ENCODE peak calls at places on chromosomes 4 and X, in four cellular contexts. X, W, U and Q are unnamed samples.

GRCh38 chr4:118921736-118922135 is 33.1 kb downstream of the SYNPO2 start:
- DNase-seq in X (no peak), W (no peak), U (no peak), Q (no peak)

GRCh38 chr4:28373601-28374000 is 1513.0 kb downstream of the STIM2 start:
- DNase-seq in X (no peak), W (no peak), U (no peak), Q (no peak)

GRCh38 chrX:107448625-107449468 is 605 bp upstream of the FRMPD3 start:
- DNase-seq in X (no peak), W (no peak), U (no peak), Q (no peak)

GRCh38 chr4:169765845-169766244 is 8.1 kb upstream of the HPF1 start:
- DNase-seq in X (no peak), W (no peak), U (no peak), Q (no peak)

GRCh38 chr4:41620594-41621256 is 82.8 kb downstream of the LIMCH1 start:
- DNase-seq in X (no peak), W (no peak), U (no peak), Q (no peak)

GRCh38 chr4:149959391-149959790 is 118.9 kb upstream of the DCLK2 start:
- DNase-seq in X (no peak), W (no peak), U (no peak), Q (no peak)

GRCh38 chrX:108225456-108225730 is 133.8 kb downstream of the ATG4A start:
- DNase-seq in X (no peak), W (no peak), U (no peak), Q (no peak)

GRCh38 chrX:132483523-132483922 is 5.3 kb downstream of the MBNL3 start:
- DNase-seq in X (no peak), W (peak), U (no peak), Q (no peak)

GRCh38 chr4:137032242-137032641 is 500.1 kb downstream of the PCDH18 start:
- DNase-seq in X (no peak), W (no peak), U (no peak), Q (no peak)

GRCh38 chrX:128800138-128800537 is 723.2 kb downstream of the SMARCA1 start:
- DNase-seq in X (no peak), W (no peak), U (no peak), Q (no peak)

GRCh38 chr4:180028682-180029081 is 2214.5 kb upstream of the TENM3 start:
- DNase-seq in X (peak), W (peak), U (no peak), Q (peak)

GRCh38 chrX:31331928-31332327 is 260.1 kb upstream of the FTHL17 start:
- DNase-seq in X (no peak), W (no peak), U (peak), Q (no peak)

GRCh38 chr4:140630246-140630645 is 61.5 kb upstream of the UCP1 start:
- DNase-seq in X (no peak), W (no peak), U (no peak), Q (no peak)

GRCh38 chrX:48045410-48046311 is 25.8 kb downstream of the ZNF630 start:
- DNase-seq in X (no peak), W (peak), U (no peak), Q (peak)

GRCh38 chr4:186936496-186937375 is 213.1 kb upstream of the FAT1 start:
- DNase-seq in X (no peak), W (peak), U (no peak), Q (peak)

GRCh38 chrX:64195862-64196261 is 9.6 kb downstream of the AMER1 start:
- DNase-seq in X (no peak), W (no peak), U (no peak), Q (no peak)

GRCh38 chr4:149987330-149987751 is 90.9 kb upstream of the DCLK2 start:
- DNase-seq in X (no peak), W (no peak), U (no peak), Q (no peak)

GRCh38 chr4:139913995-139914394 is 240.0 kb downstream of the MAML3 start:
- DNase-seq in X (no peak), W (no peak), U (no peak), Q (no peak)

GRCh38 chrX:63560601-63561218 is 209.6 kb upstream of the SPIN4 start:
- DNase-seq in X (peak), W (peak), U (peak), Q (peak)

GRCh38 chr4:183286590-183287308 is 33.3 kb downstream of the CLDN22 start:
- DNase-seq in X (no peak), W (no peak), U (no peak), Q (no peak)

GRCh38 chr4:95761441-95761840 is 78.5 kb upstream of the PDHA2 start:
- DNase-seq in X (no peak), W (no peak), U (no peak), Q (peak)

GRCh38 chrX:101009086-101009485 is 39.6 kb downstream of the ARL13A start:
- DNase-seq in X (no peak), W (no peak), U (no peak), Q (no peak)

GRCh38 chrX:53263597-53264094 is 17.7 kb downstream of the IQSEC2 start:
- DNase-seq in X (no peak), W (no peak), U (peak), Q (peak)

GRCh38 chr4:152605641-152606304 is 69.9 kb upstream of the FBXW7 start:
- DNase-seq in X (no peak), W (no peak), U (no peak), Q (no peak)

GRCh38 chrX:34956915-34957314 is 14.3 kb downstream of the FAM47B start:
- DNase-seq in X (no peak), W (no peak), U (no peak), Q (no peak)

GRCh38 chrX:23854945-23855344 is 52.8 kb downstream of the APOO start:
- DNase-seq in X (no peak), W (no peak), U (no peak), Q (no peak)

GRCh38 chr4:145681956-145682355 is 2.0 kb downstream of the C4orf51 start:
- DNase-seq in X (no peak), W (no peak), U (no peak), Q (no peak)

GRCh38 chr4:15470149-15470520 is 453 bp downstream of the CC2D2A start:
- DNase-seq in X (no peak), W (no peak), U (no peak), Q (no peak)

GRCh38 chr4:121666091-121666679 is 30.6 kb downstream of the ANXA5 start:
- DNase-seq in X (no peak), W (no peak), U (no peak), Q (no peak)

GRCh38 chr4:121668368-121669162 is 28.2 kb downstream of the ANXA5 start:
- DNase-seq in X (no peak), W (no peak), U (no peak), Q (no peak)

GRCh38 chr4:121674191-121674590 is 22.6 kb downstream of the ANXA5 start:
- DNase-seq in X (no peak), W (no peak), U (no peak), Q (no peak)

GRCh38 chr4:121665371-121665770 is 31.4 kb downstream of the ANXA5 start:
- DNase-seq in X (no peak), W (no peak), U (no peak), Q (no peak)

DNA sequence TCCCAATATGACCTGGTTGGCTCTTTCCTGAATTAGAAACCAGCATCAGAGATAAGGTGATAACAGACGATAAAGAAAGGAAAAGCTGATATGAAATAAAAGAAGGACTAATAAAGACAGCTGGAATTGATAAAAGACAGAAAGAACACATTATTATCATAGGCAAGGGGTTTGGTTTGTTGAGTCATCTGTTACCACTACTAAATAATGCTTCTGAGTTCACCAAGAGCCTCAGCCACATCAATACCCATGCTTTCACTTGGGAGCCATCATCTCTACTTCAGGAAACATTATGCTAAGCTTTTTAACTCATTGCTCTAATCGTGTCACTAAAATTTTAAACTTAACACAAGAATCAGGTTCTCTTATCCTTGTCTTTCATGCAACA is 27.6 kb downstream of the ANXA5 start:
- DNase-seq in X (no peak), W (no peak), U (no peak), Q (no peak)
- TF ChIP-seq ZBTB33 in X (no peak), W (no peak), U (no peak), Q (no peak)

GRCh38 chr4:101306225-101306624 is 41.1 kb downstream of the PPP3CA start:
- DNase-seq in X (no peak), W (no peak), U (no peak), Q (no peak)
- H3K4me3 ChIP-seq in X (peak), W (no peak), U (no peak), Q (no peak)

GRCh38 chr4:80197132-80197573 is at the start of gene PRDM8:
- DNase-seq in X (no peak), W (no peak), U (no peak), Q (no peak)
- TF ChIP-seq POLR2A in X (no peak), W (no peak), U (no peak), Q (no peak)

GRCh38 chrX:69152398-69152797 is 12.9 kb downstream of the PJA1 start:
- DNase-seq in X (no peak), W (peak), U (no peak), Q (no peak)
- TF ChIP-seq ZBTB33 in X (no peak), W (no peak), U (no peak), Q (no peak)

GRCh38 chr4:123343400-123344060 is 53.1 kb upstream of the SPRY1 start:
- DNase-seq in X (no peak), W (no peak), U (no peak), Q (no peak)

GRCh38 chr4:123345132-123345923 is 51.3 kb upstream of the SPRY1 start:
- DNase-seq in X (no peak), W (no peak), U (no peak), Q (no peak)

GRCh38 chr4:123346944-123347343 is 49.7 kb upstream of the SPRY1 start:
- DNase-seq in X (no peak), W (no peak), U (no peak), Q (no peak)

GRCh38 chr4:123345924-123346300 is 50.7 kb upstream of the SPRY1 start:
- DNase-seq in X (no peak), W (no peak), U (no peak), Q (no peak)

GRCh38 chr4:123346330-123346940 is 50.2 kb upstream of the SPRY1 start:
- DNase-seq in X (no peak), W (no peak), U (no peak), Q (no peak)
- H3K4me3 ChIP-seq in X (no peak), W (no peak), U (no peak), Q (no peak)

GRCh38 chrX:154383359-154384283 is 4.5 kb downstream of the EMD start:
- DNase-seq in X (no peak), W (no peak), U (no peak), Q (no peak)
- TF ChIP-seq POLR2A in X (no peak), W (no peak), U (no peak), Q (no peak)

DNA sequence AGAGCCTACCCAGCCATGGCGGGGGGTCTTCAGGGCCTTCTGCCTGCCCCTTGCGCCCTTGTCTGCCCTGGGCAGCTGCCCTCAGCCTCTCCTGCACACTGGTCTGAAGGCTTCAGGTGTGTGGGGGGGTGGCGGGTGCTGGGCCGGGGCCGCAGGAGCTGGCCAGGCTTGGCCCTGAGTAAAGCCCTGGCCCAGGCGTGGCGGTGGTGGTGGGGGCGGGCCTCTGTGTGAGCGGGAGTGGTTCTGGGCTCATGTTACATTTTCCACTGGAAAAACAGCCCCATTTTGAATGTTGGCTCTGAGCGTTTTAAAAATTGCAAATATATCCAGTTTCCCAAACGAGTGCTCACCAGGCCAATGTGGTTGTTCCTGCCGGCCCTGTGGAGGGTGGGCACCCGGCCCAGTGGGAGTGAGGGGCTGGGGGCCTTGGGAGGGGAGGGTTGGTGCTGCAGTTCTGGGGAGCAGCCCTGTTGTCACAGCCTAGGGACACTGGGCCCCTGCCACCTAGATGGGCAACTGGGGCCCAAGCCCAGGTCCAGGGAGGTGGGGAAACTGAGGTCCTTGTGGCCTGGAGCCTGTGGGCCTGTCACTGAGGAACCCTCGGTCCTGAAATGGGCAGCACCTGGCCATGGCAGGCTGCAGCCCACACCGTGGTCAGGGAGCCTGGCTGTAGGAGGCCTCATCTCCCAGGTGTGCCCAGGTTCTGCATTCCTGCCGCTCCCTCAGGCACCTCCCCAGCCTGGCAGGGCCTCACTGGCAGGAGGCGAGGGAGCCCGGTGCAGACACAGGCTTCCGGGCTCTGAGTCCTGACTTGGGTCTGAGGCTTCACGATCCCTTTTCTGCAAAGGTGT is 28.3 kb downstream of the FGFRL1 start:
- DNase-seq in X (no peak), W (no peak), U (peak), Q (no peak)
- TF ChIP-seq ZBTB33 in X (no peak), W (no peak), U (no peak), Q (no peak)